ENCODE peak calls at places on chromosomes 11 and 22, in four cellular contexts. M, G, V and P are unnamed samples.

GRCh38 chr11:29484548-29484947 is 532.3 kb downstream of the KCNA4 start:
- DNase-seq in G (no peak), M (no peak), V (no peak), P (no peak)

GRCh38 chr11:1073851-1074243 is 827 bp upstream of the MUC2 start:
- DNase-seq in V (no peak), M (no peak), G (no peak), P (no peak)

GRCh38 chr11:113862430-113862829 is 12.9 kb downstream of the USP28 start:
- DNase-seq in G (no peak), M (no peak), V (no peak), P (no peak)

GRCh38 chr11:69055598-69056516 is 7.1 kb downstream of the TPCN2 start:
- DNase-seq in G (peak; percentile 81), V (no peak), M (no peak), P (peak; percentile 80)

GRCh38 chr11:74226907-74227306 is 55.8 kb downstream of the PPME1 start:
- DNase-seq in V (no peak), M (no peak), G (no peak), P (no peak)

GRCh38 chr11:7595016-7595869 is 78.1 kb downstream of the CYB5R2 start:
- DNase-seq in V (no peak), G (no peak), M (no peak), P (no peak)

GRCh38 chr11:100684101-100685065 is 2.7 kb upstream of the ARHGAP42 start:
- DNase-seq in V (no peak), M (no peak), G (no peak), P (no peak)

GRCh38 chr11:111942826-111943225 is 5.7 kb downstream of the DIXDC1 start:
- DNase-seq in V (no peak), M (no peak), G (no peak), P (no peak)

DNA sequence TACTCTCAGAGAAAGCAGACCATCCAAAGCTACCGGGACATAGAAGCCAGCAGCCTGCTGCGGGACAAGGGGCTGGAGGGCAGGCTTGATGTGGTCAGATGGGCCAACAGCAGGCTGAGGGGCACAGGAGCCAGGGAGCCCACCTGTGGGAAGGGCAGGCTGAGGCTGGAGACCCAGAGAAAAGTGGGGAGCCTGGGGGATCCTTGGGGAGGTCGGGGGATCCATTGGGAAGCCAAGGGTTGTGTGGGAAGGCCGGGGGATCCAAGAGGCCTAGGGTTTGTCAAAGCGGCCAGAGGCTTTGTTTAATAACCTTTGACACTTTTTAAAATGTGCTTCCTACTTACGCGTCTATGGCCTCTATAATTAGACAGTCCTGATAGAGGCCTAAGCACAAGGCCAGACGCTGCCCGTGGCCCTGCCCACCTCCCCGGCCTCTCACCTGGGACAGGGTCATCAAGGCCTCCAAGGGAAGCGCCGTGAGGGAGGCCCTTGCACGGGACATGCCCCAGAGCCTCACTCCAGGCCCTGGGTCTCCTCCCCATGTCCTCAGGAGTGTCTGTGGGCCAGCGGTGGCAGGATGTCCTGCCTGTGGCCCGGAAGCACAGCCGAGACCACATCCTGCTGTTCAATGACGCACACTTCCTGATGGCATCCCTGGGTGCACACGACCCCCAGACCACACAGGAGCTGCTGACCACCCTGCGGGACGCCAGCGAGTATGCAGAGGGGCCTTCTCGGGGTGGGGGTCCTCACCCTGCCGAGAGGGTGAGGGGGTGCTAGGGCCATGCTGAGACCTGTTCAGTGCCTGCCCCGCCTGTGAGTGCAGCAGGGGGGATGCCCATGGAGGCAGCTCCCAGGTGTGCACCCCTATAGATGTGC is 8.6 kb upstream of the GTSE1 start:
- DNase-seq in M (no peak), G (peak; percentile 94), V (no peak), P (peak; percentile 93)
- TF ChIP-seq POLR2AphosphoS5 in M (no peak), G (peak; percentile 94), V (no peak), P (peak; percentile 91)

GRCh38 chr22:42388130-42388797 is 43.9 kb downstream of the NFAM1 start:
- DNase-seq in V (no peak), M (peak; percentile 30), G (no peak), P (no peak)
- TF ChIP-seq TAF1 in V (no peak), M (no peak), G (no peak), P (no peak)

DNA sequence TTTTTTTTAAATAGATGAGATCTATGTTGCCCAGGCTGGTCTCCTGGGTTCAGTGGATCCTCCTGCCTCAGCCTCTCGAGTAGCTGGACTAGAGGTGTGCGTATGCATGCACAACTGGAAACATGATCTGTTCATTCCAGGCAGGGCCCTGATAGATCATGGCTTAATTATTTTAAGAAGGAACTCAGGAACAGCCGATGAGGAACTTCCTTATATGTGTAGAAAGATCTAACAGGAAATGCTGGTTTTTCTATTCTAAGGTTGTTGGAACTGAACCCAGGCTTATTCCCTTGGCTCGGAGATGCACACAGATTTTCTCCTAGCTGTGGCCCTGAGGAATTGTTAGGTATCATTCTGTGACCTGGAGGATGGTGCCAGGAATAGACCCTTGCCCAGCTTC is 32.4 kb downstream of the SPECC1L start:
- DNase-seq in M (no peak), V (no peak), G (no peak), P (no peak)
- TF ChIP-seq POLR2AphosphoS5 in M (no peak), V (no peak), G (no peak), P (no peak)

DNA sequence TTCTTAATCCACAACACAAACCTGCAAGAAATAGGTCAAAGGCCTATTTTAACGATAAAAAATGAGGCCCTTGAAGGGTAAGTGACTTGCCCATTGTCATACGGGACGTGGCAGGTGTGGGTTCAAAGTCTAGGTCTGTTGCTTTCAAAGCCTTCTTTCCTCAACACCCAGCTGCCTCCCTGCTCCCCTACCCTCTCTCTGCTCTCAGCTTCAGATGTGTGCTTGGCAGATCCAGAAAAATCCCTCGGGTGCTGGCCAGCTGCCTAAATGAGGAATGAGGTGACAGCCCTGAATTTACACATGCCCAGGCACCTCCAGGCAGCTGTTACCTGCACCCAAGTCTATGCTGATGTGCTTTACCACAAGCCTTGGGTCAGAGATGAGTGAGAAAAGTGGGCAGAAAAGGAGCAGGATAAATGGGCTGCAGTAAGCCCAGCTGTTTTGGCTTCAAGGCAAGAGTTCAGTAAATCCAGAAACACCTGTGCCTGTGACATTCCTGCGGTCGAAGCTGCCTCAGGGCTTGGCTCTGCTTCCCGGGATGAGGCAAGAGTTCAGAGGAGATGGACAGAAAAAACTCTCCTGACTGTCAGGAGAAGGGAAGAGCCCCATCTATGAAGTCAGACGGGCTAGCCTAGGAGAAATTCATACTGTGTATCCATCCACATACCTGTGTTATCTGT is 49.9 kb upstream of the LDLRAD3 start:
- DNase-seq in M (no peak), V (no peak), G (no peak), P (no peak)
- TF ChIP-seq TAF1 in M (no peak), V (no peak), G (no peak), P (no peak)

DNA sequence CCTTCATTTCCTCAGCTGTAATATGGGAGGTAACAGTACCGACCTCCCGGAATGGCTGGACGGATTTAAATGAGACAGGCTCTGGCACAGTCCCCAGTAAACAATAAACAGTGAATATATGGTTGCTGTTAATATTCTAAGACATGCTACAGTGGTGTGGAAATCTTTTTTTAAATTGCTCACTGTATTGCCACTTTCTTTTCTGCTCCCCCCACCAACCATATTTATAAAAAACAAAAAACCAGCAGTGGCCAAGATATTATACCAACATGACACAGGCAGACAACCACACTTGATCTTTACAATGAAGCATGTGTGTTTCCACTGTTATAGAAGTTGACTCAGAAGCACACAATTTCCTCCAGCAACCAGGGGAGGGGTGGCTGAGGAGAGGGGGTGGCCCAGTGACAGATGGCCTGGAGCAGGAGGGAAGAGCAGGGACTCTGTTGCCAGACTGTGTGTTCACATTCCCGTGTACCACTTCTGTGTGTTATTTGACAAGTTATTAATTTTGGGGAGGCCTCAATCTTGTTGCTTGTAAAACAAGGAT is 14.9 kb downstream of the CD59 start:
- DNase-seq in V (no peak), M (no peak), G (no peak), P (no peak)
- TF ChIP-seq POLR2AphosphoS5 in V (no peak), M (no peak), G (no peak), P (no peak)

GRCh38 chr22:49566141-49566541 is 261.5 kb downstream of the BRD1 start:
- DNase-seq in G (no peak), M (no peak), V (no peak), P (no peak)

GRCh38 chr22:49564054-49564453 is 263.6 kb downstream of the BRD1 start:
- DNase-seq in G (no peak), V (no peak), M (no peak), P (no peak)

GRCh38 chr22:49566693-49567092 is 261.0 kb downstream of the BRD1 start:
- DNase-seq in G (no peak), M (no peak), V (no peak), P (no peak)

GRCh38 chr22:49565516-49565855 is 262.2 kb downstream of the BRD1 start:
- DNase-seq in V (no peak), G (no peak), M (no peak), P (no peak)

GRCh38 chr22:49564666-49565515 is 262.8 kb downstream of the BRD1 start:
- DNase-seq in G (no peak), M (no peak), V (no peak), P (no peak)
- TF ChIP-seq TAF1 in G (no peak), M (no peak), V (no peak), P (no peak)

GRCh38 chr11:27721505-27722116 is 21.4 kb upstream of the BDNF start:
- DNase-seq in G (no peak), V (no peak), M (no peak), P (no peak)

GRCh38 chr11:27722945-27723344 is 22.7 kb upstream of the BDNF start:
- DNase-seq in G (no peak), V (no peak), M (no peak), P (no peak)

GRCh38 chr11:27723685-27724084 is 23.4 kb upstream of the BDNF start:
- DNase-seq in M (no peak), V (no peak), G (no peak), P (no peak)

GRCh38 chr11:27720277-27720830 is 20.1 kb upstream of the BDNF start:
- DNase-seq in G (no peak), M (peak; percentile 48), V (no peak), P (no peak)

GRCh38 chr11:27722117-27722844 is 22.0 kb upstream of the BDNF start:
- DNase-seq in V (no peak), G (no peak), M (no peak), P (no peak)
- TF ChIP-seq POLR2AphosphoS5 in V (no peak), G (no peak), M (no peak), P (no peak)

DNA sequence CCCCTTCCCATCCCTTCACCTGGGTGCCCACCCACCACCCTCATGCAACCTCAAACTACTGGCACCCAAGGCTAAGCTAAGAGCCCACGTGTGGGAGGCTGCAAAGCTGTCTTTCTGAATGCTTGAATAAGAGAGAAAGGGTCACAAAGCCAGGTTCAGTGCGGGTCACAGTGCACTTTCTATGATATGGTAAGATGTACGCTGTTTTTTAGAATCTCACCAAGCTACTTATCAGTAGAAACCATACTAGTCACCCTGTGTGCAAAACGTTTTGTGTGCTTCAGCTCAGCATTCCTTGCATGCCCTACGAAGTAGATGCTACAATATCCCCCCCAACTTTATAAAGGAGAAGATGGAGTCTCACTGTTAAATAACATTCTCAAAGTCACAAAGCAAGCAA is 14.9 kb downstream of the P2RX3 start:
- DNase-seq in G (no peak), M (no peak), V (no peak), P (no peak)
- TF ChIP-seq TAF1 in G (no peak), M (no peak), V (no peak), P (no peak)

GRCh38 chr22:35604671-35605457 is 12.3 kb downstream of the MB start:
- DNase-seq in V (no peak), M (peak; percentile 19), G (no peak), P (no peak)

GRCh38 chr22:35601013-35601580 is 16.0 kb downstream of the MB start:
- DNase-seq in V (no peak), G (no peak), M (no peak), P (no peak)

GRCh38 chr22:35599364-35599763 is 17.8 kb downstream of the MB start:
- DNase-seq in M (no peak), G (no peak), V (no peak), P (no peak)

GRCh38 chr22:35600466-35600865 is 16.7 kb downstream of the MB start:
- DNase-seq in M (no peak), V (no peak), G (no peak), P (no peak)

GRCh38 chr22:35601743-35602633 is 15.1 kb downstream of the MB start:
- DNase-seq in M (no peak), G (no peak), V (no peak), P (no peak)
- TF ChIP-seq POLR2AphosphoS5 in M (no peak), G (no peak), V (no peak), P (no peak)